ENCODE peak calls at places on chromosomes 16 and 17, in five cellular contexts. M is NCI-H524; I is stimulated activated CD8-positive, alpha-beta memory T cell treated with anti-CD3 and anti-CD28 coated beads, Interleukin-2, amount 100 ng/mL, for 1 hour; Y is dorsolateral prefrontal cortex; D is stimulated activated naive CD4-positive, alpha-beta T cell. F is an unnamed sample.

GRCh38 chr16:81551141-81551808 is 106.7 kb downstream of the CMIP start:
- DNase-seq in M (no peak), I (no peak), Y (no peak), D (no peak), F (peak; percentile 35)

GRCh38 chr17:17835415-17836249 is 1.2 kb downstream of the SREBF1 start:
- DNase-seq in M (no peak), I (no peak), Y (no peak), D (no peak), F (peak; percentile 34)

GRCh38 chr16:5321925-5322324 is 224.3 kb upstream of the EEF2KMT start:
- DNase-seq in M (no peak), I (no peak), Y (no peak), D (no peak), F (no peak)

GRCh38 chr17:1111599-1112443 is 68.0 kb downstream of the ABR start:
- DNase-seq in M (no peak), I (no peak), Y (no peak), D (no peak), F (no peak)

GRCh38 chr17:60161598-60162330 is 12.0 kb downstream of the CA4 start:
- DNase-seq in M (no peak), I (no peak), Y (no peak), D (no peak), F (peak; percentile 26)

GRCh38 chr17:62892870-62893338 is 73.1 kb upstream of the TANC2 start:
- DNase-seq in M (no peak), I (no peak), Y (no peak), D (no peak), F (no peak)

GRCh38 chr17:78883090-78883532 is 19.9 kb downstream of the CEP295NL start:
- DNase-seq in M (no peak), I (no peak), Y (no peak), D (no peak), F (no peak)

GRCh38 chr16:86651823-86652222 is 73.5 kb downstream of the FOXL1 start:
- DNase-seq in M (no peak), I (no peak), Y (no peak), D (no peak), F (no peak)

GRCh38 chr16:85615014-85615851 is 2.1 kb downstream of the GSE1 start:
- DNase-seq in M (peak; percentile 47), I (peak; percentile 37), Y (no peak), D (peak; percentile 32), F (no peak)

GRCh38 chr17:45681706-45682105 is 102.4 kb upstream of the CRHR1 start:
- DNase-seq in M (no peak), I (no peak), Y (no peak), D (no peak), F (no peak)

GRCh38 chr17:38750312-38751121 is 2.0 kb upstream of the PSMB3 start:
- DNase-seq in M (peak; percentile 51), I (no peak), Y (no peak), D (peak; percentile 48), F (no peak)

GRCh38 chr17:43445009-43445589 is 38.7 kb upstream of the DHX8 start:
- DNase-seq in M (no peak), I (no peak), Y (no peak), D (no peak), F (no peak)

GRCh38 chr17:1907216-1907631 is 77.4 kb downstream of the RPA1 start:
- DNase-seq in M (no peak), I (no peak), Y (no peak), D (no peak), F (no peak)

GRCh38 chr16:2236362-2237075 is at the start of gene DNASE1L2:
- DNase-seq in M (peak; percentile 39), I (no peak), Y (no peak), D (no peak), F (no peak)

GRCh38 chr17:39923836-39924690 is 3.3 kb downstream of the ORMDL3 start:
- DNase-seq in M (no peak), I (no peak), Y (no peak), D (no peak), F (no peak)

GRCh38 chr17:79684132-79684985 is 46.4 kb upstream of the ENPP7 start:
- DNase-seq in M (no peak), I (no peak), Y (no peak), D (no peak), F (no peak)

GRCh38 chr17:79548116-79548515 is 62.7 kb downstream of the RBFOX3 start:
- DNase-seq in M (no peak), I (no peak), Y (no peak), D (no peak), F (no peak)

GRCh38 chr17:31581022-31581483 is 189.6 kb downstream of the RAB11FIP4 start:
- DNase-seq in M (no peak), I (no peak), Y (peak; percentile 70), D (no peak), F (peak; percentile 38)

GRCh38 chr17:37699285-37699973 is 45.4 kb downstream of the HNF1B start:
- DNase-seq in M (no peak), I (no peak), Y (no peak), D (no peak), F (no peak)

GRCh38 chr17:72219136-72219823 is 98.5 kb downstream of the SOX9 start:
- DNase-seq in M (peak; percentile 50), I (no peak), Y (no peak), D (no peak), F (no peak)

GRCh38 chr17:70138309-70138865 is 30.9 kb upstream of the KCNJ2 start:
- DNase-seq in M (peak; percentile 45), I (no peak), Y (no peak), D (no peak), F (no peak)

GRCh38 chr16:80300876-80301275 is 239.9 kb upstream of the DYNLRB2 start:
- DNase-seq in M (no peak), I (no peak), Y (no peak), D (no peak), F (no peak)

GRCh38 chr16:22623351-22623781 is 112.7 kb downstream of the NPIPB5 start:
- DNase-seq in M (no peak), I (no peak), Y (no peak), D (no peak), F (no peak)

GRCh38 chr16:87918866-87919680 is 17.3 kb downstream of the CA5A start:
- DNase-seq in M (no peak), I (no peak), Y (no peak), D (no peak), F (no peak)

GRCh38 chr17:41549596-41550039 is 21.5 kb upstream of the KRT19 start:
- DNase-seq in M (no peak), I (no peak), Y (no peak), D (no peak), F (no peak)

GRCh38 chr17:34542700-34543336 is 36.6 kb upstream of the TMEM132E start:
- DNase-seq in M (peak; percentile 19), I (peak; percentile 13), Y (no peak), D (peak; percentile 48), F (no peak)

GRCh38 chr16:88705076-88705684 is 1.0 kb downstream of the RNF166 start:
- DNase-seq in M (no peak), I (no peak), Y (no peak), D (peak; percentile 56), F (no peak)

F was measured in frontal cortex.